ENCODE peak calls at places on chromosome 18, in seven cellular contexts. G is tibial nerve, V is thoracic aorta, W is AG04450, T is left lung, S is coronary artery, Y is right atrium auricular region. K is an unnamed sample.

GRCh38 chr18:79644666-79645057 is 34.9 kb upstream of the CTDP1 start:
- DNase-seq in W (peak), G (no peak), S (no peak), Y (no peak), V (no peak), T (no peak), K (no peak)

GRCh38 chr18:29034113-29034856 is 857.4 kb upstream of the CDH2 start:
- DNase-seq in G (no peak), S (no peak), V (no peak), W (no peak), Y (no peak), T (no peak), K (no peak)

GRCh38 chr18:74303936-74304335 is 11.7 kb upstream of the C18orf63 start:
- DNase-seq in Y (no peak), W (no peak), T (no peak), S (no peak), V (no peak), G (no peak), K (no peak)

GRCh38 chr18:24208270-24209035 is 69.6 kb downstream of the CABYR start:
- DNase-seq in S (no peak), Y (no peak), V (no peak), T (no peak), G (no peak), W (no peak), K (no peak)

GRCh38 chr18:80010551-80010906 is 22.2 kb upstream of the TXNL4A start:
- DNase-seq in V (no peak), Y (no peak), S (no peak), G (no peak), T (no peak), W (no peak), K (no peak)

GRCh38 chr18:6781846-6782245 is 52.3 kb downstream of the ARHGAP28 start:
- DNase-seq in T (no peak), G (no peak), V (no peak), S (no peak), W (no peak), Y (no peak), K (no peak)

GRCh38 chr18:55353391-55353790 is 234.6 kb downstream of the TCF4 start:
- DNase-seq in G (no peak), V (no peak), S (no peak), T (no peak), Y (no peak), W (no peak), K (no peak)

GRCh38 chr18:61992285-61992684 is 99.5 kb upstream of the RNF152 start:
- DNase-seq in W (no peak), T (no peak), G (no peak), S (no peak), V (no peak), Y (no peak), K (no peak)

GRCh38 chr18:70469916-70470315 is 181.1 kb downstream of the SOCS6 start:
- DNase-seq in S (no peak), V (no peak), Y (no peak), G (no peak), T (no peak), W (no peak), K (no peak)

GRCh38 chr18:63686871-63687270 is 15.9 kb upstream of the SERPINB11 start:
- DNase-seq in G (no peak), S (no peak), T (no peak), Y (no peak), V (no peak), W (no peak), K (no peak)

GRCh38 chr18:13264986-13265900 is 46.7 kb downstream of the LDLRAD4 start:
- DNase-seq in W (no peak), S (no peak), Y (peak), T (no peak), V (no peak), G (no peak), K (no peak)

GRCh38 chr18:65942103-65942502 is 191.3 kb downstream of the CDH7 start:
- DNase-seq in G (no peak), S (no peak), Y (no peak), W (no peak), T (no peak), V (no peak), K (no peak)

GRCh38 chr18:5543854-5544389 is at the start of gene EPB41L3:
- DNase-seq in T (peak), W (no peak), Y (no peak), V (no peak), S (peak), G (no peak), K (peak)

GRCh38 chr18:54279477-54280205 is 10.3 kb downstream of the POLI start:
- DNase-seq in T (no peak), V (no peak), Y (no peak), S (no peak), W (no peak), G (no peak), K (no peak)

GRCh38 chr18:58671941-58672565 is 788 bp downstream of the MALT1 start:
- DNase-seq in Y (no peak), W (no peak), S (peak), G (no peak), T (no peak), V (no peak), K (no peak)

GRCh38 chr18:74897971-74898657 is 300.4 kb downstream of the ZNF407 start:
- DNase-seq in G (no peak), T (no peak), V (no peak), Y (no peak), S (no peak), W (no peak), K (no peak)

GRCh38 chr18:75654928-75655745 is 227.6 kb upstream of the SMIM21 start:
- DNase-seq in S (no peak), Y (no peak), W (no peak), T (no peak), V (no peak), G (no peak), K (peak)

GRCh38 chr18:9701604-9702324 is 6.3 kb upstream of the RAB31 start:
- DNase-seq in S (no peak), Y (peak), W (no peak), T (no peak), G (no peak), V (no peak), K (no peak)

GRCh38 chr18:9068346-9068745 is 34.2 kb upstream of the NDUFV2 start:
- DNase-seq in W (no peak), T (no peak), Y (no peak), V (no peak), G (no peak), S (no peak), K (no peak)

GRCh38 chr18:48445540-48445939 is 36.4 kb upstream of the ZBTB7C start:
- DNase-seq in W (peak), S (no peak), Y (peak), T (no peak), V (peak), G (peak), K (peak)

GRCh38 chr18:58143391-58143790 is 99.4 kb downstream of the NEDD4L start:
- DNase-seq in V (no peak), T (no peak), Y (no peak), W (peak), G (no peak), S (no peak), K (no peak)

GRCh38 chr18:23950644-23951043 is 63.9 kb upstream of the TTC39C start:
- DNase-seq in W (no peak), Y (no peak), V (no peak), S (no peak), G (no peak), T (no peak), K (no peak)

GRCh38 chr18:34494359-34494696 is 215.8 kb upstream of the DTNA start:
- DNase-seq in W (no peak), G (no peak), S (peak), V (no peak), T (peak), Y (no peak), K (no peak)

GRCh38 chr18:22467760-22468553 is 50.2 kb upstream of the CTAGE1 start:
- DNase-seq in V (peak), Y (no peak), S (no peak), W (peak), T (no peak), G (no peak), K (no peak)

DNA sequence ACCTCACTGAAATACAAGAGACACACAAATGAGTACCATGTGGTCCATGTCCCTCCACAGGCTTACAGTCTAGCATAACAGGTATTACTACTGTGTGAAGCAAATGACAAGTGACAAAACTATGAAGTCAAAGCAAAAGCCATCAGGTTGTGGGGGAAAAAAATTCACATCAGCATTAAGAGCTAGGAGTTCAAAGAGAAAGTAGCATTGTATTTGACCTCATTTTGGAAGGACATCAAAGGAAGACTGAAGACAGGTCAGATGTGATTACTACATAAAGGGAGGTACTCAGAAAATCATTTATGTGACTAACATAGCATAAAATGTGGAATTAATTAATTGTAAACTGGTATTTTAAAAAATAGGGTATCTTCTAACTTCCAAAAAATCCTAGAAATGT is 224.2 kb downstream of the CDH2 start:
- DNase-seq in W (no peak), S (no peak), V (no peak), G (no peak), T (no peak), Y (no peak), K (no peak)
- TF ChIP-seq CTCF in W (no peak), S (no peak), V (no peak), G (no peak), T (no peak), Y (no peak), K (no peak)

GRCh38 chr18:3261393-3262233 is at the start of gene MYL12B:
- DNase-seq in V (no peak), Y (peak), T (peak), S (peak), W (no peak), G (peak), K (peak)

GRCh38 chr18:3257627-3258120 is 4.3 kb upstream of the MYL12B start:
- DNase-seq in T (no peak), G (no peak), W (no peak), Y (no peak), S (no peak), V (no peak), K (no peak)

GRCh38 chr18:3264362-3264761 is 2.4 kb downstream of the MYL12B start:
- DNase-seq in V (no peak), S (no peak), G (no peak), W (no peak), T (no peak), Y (no peak), K (no peak)

GRCh38 chr18:3262234-3263171 is 570 bp downstream of the MYL12B start:
- DNase-seq in G (no peak), T (no peak), V (no peak), Y (no peak), W (no peak), S (peak), K (peak)

GRCh38 chr18:3261035-3261392 is 919 bp upstream of the MYL12B start:
- DNase-seq in W (no peak), Y (no peak), G (no peak), T (no peak), V (no peak), S (no peak), K (no peak)
- H3K4me3 ChIP-seq in W (peak), Y (peak), G (peak), T (peak), V (peak), S (peak), K (peak)

GRCh38 chr18:76658627-76659026 is 163.6 kb upstream of the ZNF516 start:
- DNase-seq in S (no peak), Y (no peak), G (no peak), W (no peak), T (no peak), V (no peak), K (peak)
- TF ChIP-seq CTCF in S (no peak), Y (no peak), G (no peak), W (peak), T (no peak), V (no peak), K (no peak)

GRCh38 chr18:35971661-35972196 is 750 bp upstream of the RMP24 start:
- DNase-seq in S (no peak), W (no peak), G (no peak), Y (no peak), V (no peak), T (no peak), K (no peak)

GRCh38 chr18:35974181-35974580 is 1.7 kb downstream of the RMP24 start:
- DNase-seq in Y (no peak), S (no peak), W (no peak), T (no peak), V (no peak), G (no peak), K (no peak)

GRCh38 chr18:35969676-35970075 is 2.8 kb upstream of the RMP24 start:
- DNase-seq in T (no peak), S (no peak), G (no peak), V (no peak), W (no peak), Y (no peak), K (no peak)

GRCh38 chr18:35972197-35973000 is at the start of gene RMP24:
- DNase-seq in V (peak), S (peak), W (peak), G (peak), T (peak), Y (peak), K (peak)

DNA sequence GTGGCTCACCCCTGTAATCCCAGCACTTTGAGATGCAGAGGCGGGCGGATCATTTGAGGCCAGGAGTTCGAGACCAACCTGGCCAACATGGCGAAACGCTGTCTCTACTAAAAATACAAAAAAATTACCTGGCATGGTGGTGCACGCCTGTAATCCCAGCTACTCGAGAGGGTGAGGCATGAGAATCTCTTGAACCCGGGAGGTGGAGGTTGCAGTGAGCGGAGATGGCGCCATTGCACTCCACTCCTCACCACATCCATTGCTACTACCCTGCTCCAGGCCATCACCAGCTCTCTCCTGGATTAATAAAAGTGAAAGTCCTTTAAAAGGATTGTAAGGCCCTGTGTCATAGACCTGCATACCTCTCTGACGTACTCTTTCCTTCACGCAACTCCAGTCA is 1.2 kb downstream of the RMP24 start:
- DNase-seq in V (no peak), Y (no peak), S (no peak), G (no peak), T (no peak), W (no peak), K (no peak)
- H3K4me3 ChIP-seq in V (peak), Y (no peak), S (peak), G (peak), T (no peak), W (peak), K (no peak)

DNA sequence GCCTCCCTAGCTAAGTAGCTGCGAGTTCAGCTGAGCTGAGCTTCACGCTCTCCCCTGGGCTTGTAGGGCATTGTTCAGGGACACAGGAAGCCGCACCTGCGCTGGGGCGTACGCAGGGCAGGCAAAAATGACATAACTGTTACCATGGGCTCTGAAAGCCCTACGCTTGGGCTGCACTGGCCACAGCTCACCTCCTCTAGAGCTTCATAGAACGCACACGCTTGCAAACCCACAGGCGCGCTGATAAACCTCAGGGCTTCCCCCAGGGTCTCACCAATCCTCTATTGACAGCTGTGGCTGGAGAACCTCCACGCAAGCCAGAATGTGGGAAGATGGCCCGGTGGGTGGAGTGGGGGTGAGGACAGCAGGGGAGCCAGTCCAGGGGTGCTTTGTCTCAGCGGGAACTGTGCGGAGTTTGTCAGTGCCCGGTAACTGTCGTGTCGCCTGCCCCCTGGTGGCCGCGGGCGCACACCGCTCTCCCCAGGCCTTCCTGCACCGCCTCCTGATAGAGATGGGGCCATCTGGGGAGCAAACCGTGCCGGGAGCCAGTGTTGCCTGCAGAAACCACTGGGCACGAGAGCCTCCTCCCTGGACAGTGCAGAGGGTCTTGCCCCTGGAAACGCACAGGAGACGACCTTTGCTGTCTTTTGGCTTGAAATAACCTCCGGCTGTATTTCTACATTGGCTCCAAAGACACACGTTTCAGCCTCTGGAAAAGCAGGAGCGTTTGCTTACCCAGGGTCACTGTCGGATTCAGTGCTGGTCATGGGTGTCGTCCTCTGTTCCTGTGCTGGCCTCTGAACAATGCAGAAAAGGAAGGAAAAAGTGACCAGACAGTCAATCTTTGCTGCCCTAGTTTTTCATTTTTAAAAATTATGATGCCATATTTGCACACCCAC is 17.0 kb upstream of the CIDEA start:
- DNase-seq in T (peak), W (no peak), V (no peak), Y (peak), S (no peak), G (peak), K (peak)
- TF ChIP-seq CTCF in T (peak), W (peak), V (peak), Y (peak), S (peak), G (peak), K (peak)

GRCh38 chr18:44503854-44504253 is 176.8 kb upstream of the SETBP1 start:
- DNase-seq in V (no peak), G (no peak), W (no peak), S (no peak), Y (no peak), T (no peak), K (no peak)

GRCh38 chr18:44497757-44498490 is 182.8 kb upstream of the SETBP1 start:
- DNase-seq in Y (no peak), G (no peak), S (no peak), W (no peak), T (no peak), V (no peak), K (no peak)

GRCh38 chr18:44502221-44502620 is 178.5 kb upstream of the SETBP1 start:
- DNase-seq in V (no peak), G (no peak), T (no peak), S (no peak), Y (no peak), W (no peak), K (no peak)

GRCh38 chr18:44502790-44503189 is 177.9 kb upstream of the SETBP1 start:
- DNase-seq in T (no peak), Y (no peak), S (no peak), V (no peak), W (no peak), G (no peak), K (no peak)

GRCh38 chr18:44500820-44501670 is 179.6 kb upstream of the SETBP1 start:
- DNase-seq in S (no peak), Y (no peak), V (no peak), T (no peak), W (no peak), G (no peak), K (no peak)
- H3K4me3 ChIP-seq in S (no peak), Y (no peak), V (no peak), T (no peak), W (no peak), G (no peak), K (no peak)

GRCh38 chr18:26021061-26021754 is 69.2 kb downstream of the SS18 start:
- DNase-seq in G (no peak), W (no peak), Y (no peak), T (no peak), V (no peak), S (no peak), K (no peak)

GRCh38 chr18:26022585-26022984 is 67.8 kb downstream of the SS18 start:
- DNase-seq in G (no peak), Y (no peak), V (no peak), T (no peak), S (no peak), W (no peak), K (no peak)

GRCh38 chr18:26014462-26014861 is 76.0 kb downstream of the SS18 start:
- DNase-seq in W (no peak), Y (no peak), T (no peak), V (no peak), G (no peak), S (no peak), K (no peak)

DNA sequence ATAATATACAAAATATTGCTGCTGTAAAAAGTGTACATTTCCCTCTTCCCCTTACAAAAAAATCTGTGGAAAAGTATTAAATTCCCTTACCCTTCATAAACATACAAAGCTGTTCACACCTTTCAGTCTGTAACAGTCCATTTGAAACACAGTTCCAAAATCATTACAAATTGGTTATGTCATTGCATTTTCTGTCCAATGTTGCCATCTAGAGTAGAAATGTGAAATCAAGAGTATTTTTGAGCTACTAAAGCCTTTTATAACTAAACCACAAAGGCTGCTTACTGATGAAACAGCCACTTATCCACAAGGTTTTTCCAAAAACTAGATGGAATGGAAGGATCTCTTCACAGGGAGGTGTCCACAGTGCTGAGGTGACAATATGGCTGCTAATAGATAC is 72.5 kb downstream of the SS18 start:
- DNase-seq in Y (no peak), S (no peak), T (no peak), G (no peak), V (no peak), W (no peak), K (no peak)
- TF ChIP-seq CTCF in Y (no peak), S (no peak), T (no peak), G (no peak), V (no peak), W (no peak), K (no peak)